ENCODE peak calls at places on chromosome 18, in ten cellular contexts. Y is DMS53; V is stimulated activated CD4-positive, alpha-beta T cell treated with anti-CD3 and anti-CD28 coated beads, Interleukin-1b, Interleukin-23, amount 100 ng/mL, for 4 hours; M is RPMI8226; E is ureter; C is AML-193; G is T-helper 1 cell; B is AG10803; K is epithelial cell of esophagus; P is effector CD4-positive, alpha-beta T cell. O is an unnamed sample.

GRCh38 chr18:44844486-44844885 is 163.8 kb downstream of the SETBP1 start:
- DNase-seq in Y (no peak), V (no peak), M (no peak), E (no peak), C (no peak), G (no peak), B (no peak), K (peak), P (no peak), O (no peak)

GRCh38 chr18:44654555-44654954 is 26.1 kb upstream of the SETBP1 start:
- DNase-seq in Y (peak), V (no peak), M (no peak), E (no peak), C (no peak), G (no peak), B (peak), K (peak), P (no peak), O (no peak)

GRCh38 chr18:6431659-6432318 is 17.1 kb upstream of the L3MBTL4 start:
- DNase-seq in Y (no peak), V (no peak), M (no peak), E (no peak), C (no peak), G (no peak), B (no peak), K (no peak), P (no peak), O (no peak)

GRCh38 chr18:31576670-31577069 is 15.0 kb upstream of the TTR start:
- DNase-seq in Y (no peak), V (no peak), M (no peak), E (no peak), C (no peak), G (no peak), B (no peak), K (no peak), P (no peak), O (no peak)

GRCh38 chr18:67938691-67939090 is 422.2 kb upstream of the DSEL start:
- DNase-seq in Y (no peak), V (no peak), M (no peak), E (no peak), C (no peak), G (no peak), B (peak), K (no peak), P (no peak), O (no peak)

GRCh38 chr18:57698571-57699276 is 77.1 kb upstream of the NARS1 start:
- DNase-seq in Y (no peak), V (no peak), M (no peak), E (no peak), C (no peak), G (no peak), B (peak), K (peak), P (no peak), O (no peak)

GRCh38 chr18:62336618-62337017 is 11.5 kb downstream of the TNFRSF11A start:
- DNase-seq in Y (no peak), V (no peak), M (no peak), E (no peak), C (no peak), G (no peak), B (no peak), K (no peak), P (no peak), O (no peak)

GRCh38 chr18:70276416-70277145 is 12.3 kb upstream of the SOCS6 start:
- DNase-seq in Y (no peak), V (no peak), M (no peak), E (no peak), C (no peak), G (no peak), B (no peak), K (peak), P (no peak), O (peak)

GRCh38 chr18:46169464-46169941 is 65.3 kb downstream of the HAUS1 start:
- DNase-seq in Y (peak), V (no peak), M (peak), E (no peak), C (no peak), G (no peak), B (peak), K (peak), P (no peak), O (no peak)

GRCh38 chr18:23115683-23116096 is 19.6 kb upstream of the CABLES1 start:
- DNase-seq in Y (peak), V (no peak), M (no peak), E (no peak), C (no peak), G (no peak), B (peak), K (peak), P (no peak), O (peak)

GRCh38 chr18:2302628-2303516 is 268.4 kb downstream of the METTL4 start:
- DNase-seq in Y (no peak), V (no peak), M (no peak), E (no peak), C (no peak), G (no peak), B (peak), K (peak), P (no peak), O (peak)

GRCh38 chr18:45441110-45441842 is 174.0 kb upstream of the SLC14A2 start:
- DNase-seq in Y (peak), V (no peak), M (no peak), E (peak), C (no peak), G (no peak), B (peak), K (peak), P (no peak), O (peak)

GRCh38 chr18:27685807-27686412 is 491.0 kb downstream of the CDH2 start:
- DNase-seq in Y (peak), V (no peak), M (peak), E (no peak), C (peak), G (no peak), B (peak), K (peak), P (no peak), O (peak)

GRCh38 chr18:32906506-32907214 is 133.8 kb upstream of the KLHL14 start:
- DNase-seq in Y (peak), V (no peak), M (no peak), E (no peak), C (no peak), G (no peak), B (no peak), K (peak), P (no peak), O (no peak)

GRCh38 chr18:57898506-57899124 is 95.5 kb upstream of the ATP8B1 start:
- DNase-seq in Y (peak), V (no peak), M (no peak), E (no peak), C (no peak), G (no peak), B (peak), K (peak), P (no peak), O (no peak)

GRCh38 chr18:79406708-79407107 is 11.0 kb downstream of the NFATC1 start:
- DNase-seq in Y (no peak), V (no peak), M (no peak), E (no peak), C (no peak), G (no peak), B (no peak), K (no peak), P (no peak), O (no peak)

GRCh38 chr18:63708650-63709049 is 5.9 kb downstream of the SERPINB11 start:
- DNase-seq in Y (no peak), V (no peak), M (no peak), E (no peak), C (no peak), G (no peak), B (peak), K (peak), P (no peak), O (no peak)

GRCh38 chr18:45248240-45248903 is 366.9 kb upstream of the SLC14A2 start:
- DNase-seq in Y (no peak), V (no peak), M (no peak), E (peak), C (no peak), G (no peak), B (peak), K (no peak), P (no peak), O (no peak)

GRCh38 chr18:70333316-70333715 is 44.5 kb downstream of the SOCS6 start:
- DNase-seq in Y (no peak), V (no peak), M (no peak), E (no peak), C (no peak), G (no peak), B (peak), K (no peak), P (no peak), O (no peak)

GRCh38 chr18:12295389-12296086 is 12.5 kb upstream of the TUBB6 start:
- DNase-seq in Y (no peak), V (no peak), M (no peak), E (no peak), C (no peak), G (no peak), B (peak), K (no peak), P (no peak), O (no peak)

GRCh38 chr18:13217466-13217961 is 1.0 kb upstream of the LDLRAD4 start:
- DNase-seq in Y (peak), V (peak), M (peak), E (peak), C (no peak), G (peak), B (peak), K (peak), P (peak), O (no peak)

GRCh38 chr18:44731866-44732555 is 51.3 kb downstream of the SETBP1 start:
- DNase-seq in Y (no peak), V (no peak), M (no peak), E (no peak), C (no peak), G (no peak), B (peak), K (peak), P (no peak), O (peak)

GRCh38 chr18:10065296-10065695 is 151.5 kb downstream of the VAPA start:
- DNase-seq in Y (no peak), V (no peak), M (no peak), E (no peak), C (no peak), G (no peak), B (no peak), K (no peak), P (no peak), O (no peak)

GRCh38 chr18:10524507-10525425 is 1.1 kb upstream of the NAPG start:
- DNase-seq in Y (no peak), V (no peak), M (no peak), E (no peak), C (peak), G (no peak), B (peak), K (peak), P (no peak), O (no peak)

GRCh38 chr18:14941256-14941655 is 193.3 kb downstream of the ANKRD30B start:
- DNase-seq in Y (no peak), V (no peak), M (no peak), E (no peak), C (no peak), G (no peak), B (no peak), K (no peak), P (no peak), O (peak)

GRCh38 chr18:12516049-12516677 is 108.4 kb downstream of the PRELID3A start:
- DNase-seq in Y (no peak), V (no peak), M (no peak), E (no peak), C (no peak), G (no peak), B (no peak), K (no peak), P (no peak), O (no peak)

GRCh38 chr18:13232971-13233565 is 14.5 kb downstream of the LDLRAD4 start:
- DNase-seq in Y (no peak), V (no peak), M (no peak), E (peak), C (no peak), G (no peak), B (no peak), K (no peak), P (no peak), O (no peak)

GRCh38 chr18:76212958-76213357 is 282.1 kb downstream of the ZNF516 start:
- DNase-seq in Y (no peak), V (no peak), M (no peak), E (no peak), C (no peak), G (no peak), B (no peak), K (no peak), P (no peak), O (no peak)

O was measured in HT-29.